ENCODE peak calls at places on chromosomes 5 and 9, in five cellular contexts. Y, C, I, G and Q are unnamed samples.
A peak's percentile ranks its signal among the peaks of the same experiment; 100 is the strongest.

GRCh38 chr5:154945695-154946301 is 4.9 kb downstream of the MRPL22 start:
- DNase-seq in Y (no peak), C (no peak), I (no peak), G (no peak), Q (no peak)

GRCh38 chr9:114098660-114099522 is at the start of gene KIF12:
- DNase-seq in Y (no peak), C (no peak), I (peak; percentile 91), G (no peak), Q (peak; percentile 82)

GRCh38 chr9:91451431-91452270 is 28.0 kb upstream of the NFIL3 start:
- DNase-seq in Y (no peak), C (no peak), I (no peak), G (peak; percentile 65), Q (no peak)

GRCh38 chr5:178223828-178224335 is 8.7 kb downstream of the PHYKPL start:
- DNase-seq in Y (no peak), C (no peak), I (no peak), G (no peak), Q (peak; percentile 86)

GRCh38 chr5:135535820-135536801 is at the start of gene NEUROG1:
- DNase-seq in Y (no peak), C (no peak), I (peak; percentile 26), G (no peak), Q (no peak)

GRCh38 chr5:82365744-82366228 is 87.6 kb upstream of the RPS23 start:
- DNase-seq in Y (no peak), C (no peak), I (peak; percentile 70), G (peak; percentile 100), Q (no peak)

GRCh38 chr5:123515904-123516303 is 3.9 kb downstream of the CSNK1G3 start:
- DNase-seq in Y (no peak), C (no peak), I (no peak), G (no peak), Q (no peak)

GRCh38 chr5:135391123-135391868 is 7.7 kb downstream of the MACROH2A1 start:
- DNase-seq in Y (no peak), C (no peak), I (no peak), G (peak; percentile 84), Q (no peak)

GRCh38 chr5:35202319-35203111 is 27.8 kb downstream of the PRLR start:
- DNase-seq in Y (no peak), C (peak; percentile 29), I (peak; percentile 68), G (no peak), Q (peak; percentile 58)

GRCh38 chr9:136412912-136413420 is 2.5 kb downstream of the PMPCA start:
- DNase-seq in Y (no peak), C (no peak), I (no peak), G (no peak), Q (no peak)

GRCh38 chr9:114426046-114426948 is 38.5 kb upstream of the AKNA start:
- DNase-seq in Y (no peak), C (no peak), I (no peak), G (no peak), Q (no peak)

GRCh38 chr5:156149203-156149602 is 177.8 kb upstream of the SGCD start:
- DNase-seq in Y (no peak), C (no peak), I (no peak), G (no peak), Q (no peak)

GRCh38 chr9:16410601-16411285 is 459.7 kb downstream of the BNC2 start:
- DNase-seq in Y (no peak), C (no peak), I (no peak), G (peak; percentile 64), Q (no peak)

GRCh38 chr5:73306741-73307275 is 133.8 kb downstream of the TMEM174 start:
- DNase-seq in Y (no peak), C (no peak), I (no peak), G (no peak), Q (no peak)

GRCh38 chr9:16501098-16501663 is 369.3 kb downstream of the BNC2 start:
- DNase-seq in Y (no peak), C (no peak), I (no peak), G (peak; percentile 84), Q (no peak)

DNA sequence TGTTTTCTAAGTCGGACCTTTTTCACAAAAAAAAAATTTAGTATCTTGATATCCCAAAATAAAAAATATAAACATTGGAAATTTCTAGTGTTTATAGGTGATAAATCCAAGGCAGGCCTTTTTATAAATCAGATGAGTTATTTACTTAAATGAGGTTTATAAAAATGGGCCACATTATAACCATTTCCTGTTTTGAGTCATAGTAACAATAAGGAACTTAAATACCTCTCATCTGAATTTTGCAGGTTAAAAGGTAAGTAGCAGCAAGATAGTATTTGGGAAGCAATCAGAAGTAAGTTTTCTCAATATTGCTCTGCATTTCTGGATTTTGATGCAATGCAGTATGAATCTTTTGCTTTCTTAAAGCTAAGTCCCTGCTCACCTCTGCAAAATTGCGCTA is 3.9 kb downstream of the SPTAN1 start:
- DNase-seq in Y (no peak), C (no peak), I (no peak), G (no peak), Q (no peak)
- H3K9me3 ChIP-seq in Y (no peaks in the 10 kb centered on the region), C (no peaks in the 10 kb centered on the region), I (no peaks in the 10 kb centered on the region), G (no peaks in the 10 kb centered on the region), Q (no peaks in the 10 kb centered on the region)

DNA sequence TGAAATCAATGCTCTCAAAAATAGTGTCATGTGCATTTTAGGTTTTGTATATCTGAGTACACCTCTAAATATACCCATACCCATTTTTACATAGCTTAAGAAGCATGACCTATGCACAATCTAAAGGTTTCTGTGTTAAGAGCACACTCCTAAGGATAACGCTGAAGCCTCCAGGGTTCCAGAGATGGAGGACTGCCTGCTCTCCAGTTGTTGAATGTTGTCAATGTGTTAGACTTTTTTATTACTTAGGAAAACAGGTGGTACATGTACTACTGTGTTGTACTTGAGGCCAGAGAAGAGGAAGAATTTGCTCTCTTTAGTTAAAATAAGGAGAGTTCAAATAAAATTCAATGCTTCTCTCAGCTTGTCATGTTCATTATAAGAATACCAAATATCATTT is 141.2 kb downstream of the EMB start:
- DNase-seq in Y (no peak), C (no peak), I (no peak), G (no peak), Q (no peak)
- H3K9me3 ChIP-seq in Y (no peaks in the 10 kb centered on the region), C (peaks cover 4% of the 10 kb centered on the region), I (no peaks in the 10 kb centered on the region), G (no peaks in the 10 kb centered on the region), Q (no peaks in the 10 kb centered on the region)

GRCh38 chr5:96413028-96413427 is 20.0 kb downstream of the PCSK1 start:
- DNase-seq in Y (no peak), C (no peak), I (no peak), G (no peak), Q (no peak)
- H3K9me3 ChIP-seq in Y (no peaks in the 10 kb centered on the region), C (no peaks in the 10 kb centered on the region), I (no peaks in the 10 kb centered on the region), G (no peaks in the 10 kb centered on the region), Q (no peaks in the 10 kb centered on the region)

GRCh38 chr9:96817973-96818372 is 36.3 kb downstream of the ZNF782 start:
- DNase-seq in Y (no peak), C (no peak), I (no peak), G (no peak), Q (no peak)

GRCh38 chr9:96813607-96814006 is 35.7 kb upstream of the ZNF510 start:
- DNase-seq in Y (no peak), C (no peak), I (no peak), G (no peak), Q (no peak)

GRCh38 chr9:96818535-96818934 is 35.8 kb downstream of the ZNF782 start:
- DNase-seq in Y (no peak), C (no peak), I (no peak), G (peak; percentile 17), Q (no peak)
- H3K9me3 ChIP-seq in Y (peaks cover 92% of the 10 kb centered on the region), C (peaks cover 100% of the 10 kb centered on the region), I (peaks cover 80% of the 10 kb centered on the region), G (peaks cover 63% of the 10 kb centered on the region), Q (peaks cover 13% of the 10 kb centered on the region)